ENCODE peak calls at places on chromosome 17, in six cellular contexts. O, L, I, T, G and Y are unnamed samples.

GRCh38 chr17:17685775-17686291 is 4.6 kb downstream of the RAI1 start:
- DNase-seq in O (peak), L (no peak), I (no peak), T (no peak), G (no peak), Y (peak)

GRCh38 chr17:82848022-82848592 is 8.3 kb upstream of the ZNF750 start:
- DNase-seq in O (no peak), L (peak), I (no peak), T (no peak), G (no peak), Y (peak)

GRCh38 chr17:79915850-79916430 is 76.7 kb upstream of the CBX4 start:
- DNase-seq in O (peak), L (no peak), I (peak), T (no peak), G (peak), Y (peak)

GRCh38 chr17:82679586-82680465 is 18.7 kb downstream of the RAB40B start:
- DNase-seq in O (no peak), L (no peak), I (no peak), T (no peak), G (no peak), Y (peak)

GRCh38 chr17:6712058-6712853 is 913 bp downstream of the SLC13A5 start:
- DNase-seq in O (peak), L (no peak), I (no peak), T (no peak), G (no peak), Y (no peak)

GRCh38 chr17:83190601-83191387 is 111.4 kb downstream of the METRNL start:
- DNase-seq in O (no peak), L (no peak), I (no peak), T (no peak), G (no peak), Y (no peak)

GRCh38 chr17:9818760-9819159 is 3.1 kb downstream of the GSG1L2 start:
- DNase-seq in O (no peak), L (no peak), I (peak), T (no peak), G (no peak), Y (no peak)

GRCh38 chr17:27530791-27531391 is 74.6 kb downstream of the KSR1 start:
- DNase-seq in O (peak), L (no peak), I (no peak), T (no peak), G (no peak), Y (no peak)

GRCh38 chr17:17495448-17496188 is 577 bp downstream of the RASD1 start:
- DNase-seq in O (no peak), L (no peak), I (peak), T (no peak), G (no peak), Y (peak)

GRCh38 chr17:35214192-35214591 is 20.0 kb upstream of the SLC35G3 start:
- DNase-seq in O (no peak), L (peak), I (no peak), T (no peak), G (no peak), Y (no peak)